ENCODE peak calls at places on chromosomes 7 and 10, in six cellular contexts. W is choroid plexus epithelial cell, Z is pancreas, A is cardiac fibroblast, N is psoas muscle, Q is mucosa of descending colon. C is an unnamed sample.

GRCh38 chr7:123241809-123242208 is 42.0 kb upstream of the SLC13A1 start:
- DNase-seq in A (no peak), W (no peak), Z (no peak), N (no peak), Q (no peak), C (no peak)

GRCh38 chr7:123433665-123434064 is 100.7 kb downstream of the IQUB start:
- DNase-seq in A (no peak), W (no peak), Z (no peak), Q (no peak), N (no peak), C (no peak)

GRCh38 chr7:127250312-127251047 is 2.3 kb downstream of the GRM8 start:
- DNase-seq in A (peak), Z (no peak), Q (no peak), N (no peak), W (peak), C (no peak)

GRCh38 chr7:65731562-65732035 is 141.3 kb upstream of the VKORC1L1 start:
- DNase-seq in A (no peak), W (peak), Z (peak), N (no peak), Q (peak), C (no peak)

GRCh38 chr10:49327036-49327813 is 28.3 kb downstream of the C10orf71 start:
- DNase-seq in W (no peak), Z (no peak), N (no peak), A (no peak), Q (no peak), C (no peak)

GRCh38 chr10:79440281-79440680 is 5.1 kb downstream of the ZCCHC24 start:
- DNase-seq in N (no peak), Z (no peak), W (no peak), Q (no peak), A (no peak), C (no peak)

GRCh38 chr7:2211926-2212325 is 20.8 kb downstream of the MAD1L1 start:
- DNase-seq in Z (no peak), W (no peak), Q (peak), A (no peak), N (no peak), C (no peak)

GRCh38 chr7:129801882-129802281 is 150.9 kb downstream of the UBE2H start:
- DNase-seq in W (no peak), Z (no peak), Q (no peak), A (no peak), N (no peak), C (no peak)

GRCh38 chr7:151406051-151406875 is 3.6 kb downstream of the WDR86 start:
- DNase-seq in N (peak), Q (no peak), W (no peak), Z (no peak), A (no peak), C (no peak)

GRCh38 chr10:6621536-6621935 is 41.5 kb upstream of the PRKCQ start:
- DNase-seq in Z (no peak), A (peak), Q (no peak), W (peak), N (no peak), C (peak)

GRCh38 chr10:59580257-59580863 is 129.3 kb downstream of the SLC16A9 start:
- DNase-seq in Q (no peak), W (peak), A (peak), Z (no peak), N (no peak), C (peak)

GRCh38 chr10:31353574-31353973 is 34.6 kb downstream of the ZEB1 start:
- DNase-seq in W (peak), A (peak), N (no peak), Q (no peak), Z (no peak), C (peak)

GRCh38 chr7:73734619-73735525 is 3.7 kb downstream of the ABHD11 start:
- DNase-seq in Q (peak), W (peak), A (peak), Z (peak), N (peak), C (peak)

GRCh38 chr10:49359349-49360231 is 36.3 kb downstream of the DRGX start:
- DNase-seq in A (peak), Z (no peak), Q (no peak), N (no peak), W (peak), C (peak)

GRCh38 chr10:128047337-128047736 is 78.9 kb downstream of the MKI67 start:
- DNase-seq in A (peak), W (peak), Z (no peak), Q (peak), N (peak), C (no peak)

GRCh38 chr7:23334482-23335056 is 35.4 kb downstream of the MALSU1 start:
- DNase-seq in A (peak), W (peak), Q (no peak), Z (peak), N (no peak), C (peak)

GRCh38 chr7:978416-979091 is 3.2 kb upstream of the COX19 start:
- DNase-seq in Z (no peak), Q (no peak), A (no peak), W (no peak), N (no peak), C (no peak)

GRCh38 chr10:63977329-63977923 is 456.2 kb downstream of the REEP3 start:
- DNase-seq in N (no peak), W (peak), Z (peak), Q (no peak), A (peak), C (peak)

GRCh38 chr10:16819026-16819425 is 1.8 kb upstream of the RSU1 start:
- DNase-seq in N (no peak), W (no peak), Q (no peak), Z (no peak), A (no peak), C (no peak)

GRCh38 chr10:48985621-48986158 is 46.0 kb upstream of the LRRC18 start:
- DNase-seq in Z (no peak), Q (no peak), A (no peak), N (no peak), W (no peak), C (no peak)

GRCh38 chr7:31646969-31647368 is 40.0 kb upstream of the PPP1R17 start:
- DNase-seq in Z (no peak), A (no peak), W (no peak), Q (no peak), N (no peak), C (no peak)

GRCh38 chr7:150838965-150839650 is 13.2 kb upstream of the AOC1 start:
- DNase-seq in A (no peak), N (no peak), Z (no peak), Q (no peak), W (no peak), C (peak)

GRCh38 chr10:17209931-17210330 is 8.5 kb upstream of the TRDMT1 start:
- DNase-seq in W (no peak), Q (no peak), Z (no peak), N (no peak), A (peak), C (no peak)

GRCh38 chr7:8590791-8591190 is 157.4 kb downstream of the NXPH1 start:
- DNase-seq in A (no peak), Z (no peak), Q (no peak), N (no peak), W (no peak), C (no peak)

GRCh38 chr7:43568529-43568928 is 14.4 kb upstream of the STK17A start:
- DNase-seq in N (no peak), Q (no peak), Z (no peak), A (peak), W (peak), C (peak)

DNA sequence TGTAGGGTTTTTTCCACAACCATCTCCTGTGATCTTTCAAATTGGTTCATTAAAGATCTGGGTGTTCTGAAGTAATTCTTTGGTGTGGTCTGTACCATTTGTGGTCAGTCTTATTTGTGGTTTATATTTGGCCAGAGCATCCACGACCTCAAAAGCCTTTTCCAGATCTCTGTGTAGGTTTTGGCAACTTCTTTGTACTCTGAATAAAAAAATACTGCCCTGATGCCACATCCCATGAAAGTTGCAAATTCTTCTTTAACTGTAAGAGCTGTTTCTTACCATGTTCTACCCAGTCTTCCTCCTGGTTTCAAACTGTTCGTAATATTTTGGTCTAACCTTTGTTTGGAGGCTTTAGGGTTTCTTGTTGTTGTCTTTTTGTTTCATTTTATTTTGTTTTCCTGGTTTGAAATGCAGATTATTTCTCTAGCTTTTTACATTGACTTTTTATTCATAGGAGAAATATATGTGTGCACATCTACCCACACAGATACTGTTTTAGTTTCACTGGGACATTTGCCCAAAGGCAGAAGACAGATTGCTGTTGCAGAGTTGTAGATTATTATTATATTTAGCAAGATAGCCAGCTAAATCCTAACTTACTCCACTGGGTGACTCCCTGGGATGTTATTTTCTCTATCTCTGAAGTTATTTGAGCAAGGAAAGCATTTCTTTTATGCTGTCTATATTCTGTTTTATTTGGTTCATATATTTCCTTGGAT is 123.2 kb upstream of the SAMD8 start:
- DNase-seq in N (no peak), A (peak), Z (no peak), W (no peak), Q (no peak), C (peak)
- H3K4me3 ChIP-seq in N (no peak), A (no peak), Z (no peak), W (no peak), Q (no peak), C (no peak)

DNA sequence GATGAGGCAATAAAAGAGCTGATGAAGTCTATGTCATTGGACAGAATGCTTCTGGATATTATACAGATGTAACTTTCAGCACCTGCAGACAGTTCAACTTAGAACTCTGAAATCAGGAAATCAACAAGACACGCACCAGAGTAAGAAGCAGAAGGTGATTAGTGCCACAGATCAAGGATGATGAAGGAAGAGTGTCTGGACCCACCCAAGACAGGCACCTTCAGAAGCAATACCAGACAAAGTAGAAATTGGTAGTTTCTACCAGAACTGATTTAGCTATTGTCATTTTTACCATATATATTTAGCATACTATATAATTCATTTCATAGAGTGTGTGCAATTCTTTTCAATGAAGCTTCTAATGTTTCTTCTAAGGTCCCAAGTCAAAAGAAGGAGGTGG is 104.3 kb upstream of the LYZL1 start:
- DNase-seq in N (no peak), W (no peak), Q (no peak), Z (no peak), A (no peak), C (no peak)
- TF ChIP-seq CTCF in N (no peak), W (no peak), Q (no peak), Z (no peak), A (no peak), C (no peak)

GRCh38 chr7:90626011-90626410 is 29.9 kb downstream of the CDK14 start:
- DNase-seq in N (no peak), Q (no peak), Z (no peak), A (peak), W (peak), C (peak)

GRCh38 chr7:90625051-90625450 is 28.9 kb downstream of the CDK14 start:
- DNase-seq in Q (no peak), A (peak), W (no peak), N (no peak), Z (no peak), C (peak)

GRCh38 chr7:90624128-90624980 is 28.2 kb downstream of the CDK14 start:
- DNase-seq in N (no peak), W (peak), Z (no peak), Q (no peak), A (peak), C (peak)

GRCh38 chr7:90622670-90623069 is 26.5 kb downstream of the CDK14 start:
- DNase-seq in A (no peak), Q (no peak), W (no peak), Z (no peak), N (no peak), C (no peak)

DNA sequence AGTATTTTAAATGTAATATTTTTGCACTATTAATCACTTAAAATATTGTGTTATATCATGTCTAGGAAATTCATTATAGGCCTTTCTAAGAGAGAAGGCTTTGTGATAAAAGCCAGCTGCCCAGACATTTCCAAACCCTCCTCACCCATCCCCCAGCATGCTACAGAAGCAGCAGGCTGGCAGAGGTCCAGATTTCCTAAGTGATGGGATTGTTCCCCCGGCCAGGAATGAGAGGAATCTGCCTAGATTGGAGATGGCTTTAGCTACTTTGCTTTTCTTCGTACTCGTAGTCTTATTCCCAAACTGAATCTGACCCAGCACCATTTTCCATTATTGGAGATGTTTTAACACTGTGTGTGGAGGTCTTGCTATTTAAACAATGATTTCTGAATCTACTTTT is 29.4 kb downstream of the CDK14 start:
- DNase-seq in A (peak), Q (no peak), N (no peak), Z (peak), W (peak), C (peak)
- H3K4me3 ChIP-seq in A (peak), Q (no peak), N (no peak), Z (no peak), W (peak), C (no peak)

GRCh38 chr7:18081617-18082016 is 54.0 kb upstream of the PRPS1L1 start:
- DNase-seq in W (peak), Z (no peak), N (no peak), Q (no peak), A (no peak), C (no peak)

GRCh38 chr7:18082169-18082568 is 54.5 kb upstream of the PRPS1L1 start:
- DNase-seq in N (no peak), Z (no peak), Q (no peak), W (no peak), A (no peak), C (no peak)

GRCh38 chr7:18087687-18088078 is 60.0 kb upstream of the PRPS1L1 start:
- DNase-seq in Q (no peak), A (no peak), Z (no peak), W (peak), N (no peak), C (no peak)

GRCh38 chr7:18087031-18087686 is 59.5 kb upstream of the PRPS1L1 start:
- DNase-seq in W (peak), A (peak), Z (no peak), Q (no peak), N (no peak), C (no peak)

DNA sequence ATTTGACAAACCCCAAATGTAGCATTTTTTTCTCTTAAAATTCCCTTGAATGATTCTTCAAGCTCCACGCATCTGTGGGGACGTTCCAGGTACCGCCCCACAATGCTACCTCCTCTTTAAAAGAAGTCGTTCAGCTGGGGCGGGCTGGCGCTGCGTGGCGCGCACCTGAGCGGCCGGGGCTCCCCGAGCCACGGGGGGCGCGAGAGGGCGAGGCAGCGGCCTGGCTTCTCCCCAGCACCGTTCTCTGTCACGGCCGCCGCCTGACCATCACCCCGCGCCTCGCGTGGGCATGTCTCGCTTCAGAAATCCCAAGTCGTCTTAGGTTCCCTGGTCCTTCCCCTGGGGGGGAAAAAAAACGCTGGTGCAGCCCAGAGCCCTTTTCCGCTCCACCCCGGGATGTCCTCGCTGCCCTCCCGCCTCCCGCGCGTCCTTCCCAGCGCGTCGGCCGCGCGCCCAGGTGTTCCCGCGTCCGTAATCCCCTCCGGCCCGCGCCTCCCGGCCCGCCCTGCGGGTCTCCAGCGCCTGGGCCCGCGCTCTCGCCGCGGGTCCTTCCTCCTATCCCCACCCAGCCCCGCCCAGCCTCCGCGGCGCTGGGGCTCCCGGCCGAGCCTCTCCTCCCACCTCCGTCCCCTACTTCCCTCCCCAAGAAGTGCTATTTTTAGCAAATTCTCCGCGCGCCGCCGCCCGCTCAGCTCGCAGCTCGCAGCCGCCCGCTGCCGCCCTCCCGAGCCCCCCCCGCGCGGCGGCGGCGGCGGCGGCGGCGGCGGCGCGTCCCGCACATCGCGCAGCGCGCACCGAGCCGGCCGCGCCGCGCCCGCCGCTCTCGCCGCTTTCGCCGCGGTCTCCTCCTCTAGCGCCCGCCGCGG is 58.8 kb upstream of the PRPS1L1 start:
- DNase-seq in A (peak), N (peak), Q (peak), Z (no peak), W (peak), C (no peak)
- TF ChIP-seq CTCF in A (no peak), N (no peak), Q (no peak), Z (no peak), W (no peak), C (no peak)

DNA sequence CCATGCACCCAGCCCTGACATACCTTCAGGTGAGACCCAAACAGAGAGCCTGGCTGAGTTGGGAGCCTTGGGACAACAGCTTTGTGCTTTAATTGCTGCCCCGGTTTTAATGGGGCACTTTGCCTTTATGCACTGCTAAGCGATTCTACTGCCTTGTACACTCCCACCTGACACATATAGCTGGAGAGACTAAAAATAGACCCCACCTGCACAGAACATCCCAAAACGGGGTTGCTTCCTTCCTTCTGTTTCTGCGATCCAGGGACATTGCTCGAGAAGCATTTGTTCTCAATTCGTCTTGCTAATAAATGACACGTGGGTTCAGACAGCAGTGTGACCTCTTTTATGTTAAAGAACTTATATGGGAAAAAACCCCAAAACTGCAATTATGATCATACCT is 258.8 kb upstream of the MYO3A start:
- DNase-seq in N (no peak), W (no peak), Z (no peak), Q (no peak), A (no peak), C (no peak)
- H3K4me3 ChIP-seq in N (no peak), W (no peak), Z (no peak), Q (no peak), A (no peak), C (no peak)

C was measured in fibroblast of mammary gland.